ENCODE peak calls at places on chromosomes 2 and 18, in five cellular contexts. A is stomach, Q is H1, T is transverse colon, U is A549. J is an unnamed sample.

GRCh38 chr2:230874456-230874855 is 9.7 kb downstream of the ITM2C start:
- DNase-seq in U (no peak), A (peak; percentile 4), Q (no peak), T (no peak), J (peak; percentile 2)

GRCh38 chr18:21391074-21391673 is 149.1 kb downstream of the GREB1L start:
- DNase-seq in Q (no peak), A (no peak), T (no peak), U (peak; percentile 44), J (no peak)

GRCh38 chr2:180291552-180292421 is 284.7 kb upstream of the CWC22 start:
- DNase-seq in T (no peak), A (no peak), Q (no peak), U (peak; percentile 31), J (no peak)

GRCh38 chr2:145484443-145485086 is 964.6 kb upstream of the ZEB2 start:
- DNase-seq in A (no peak), Q (no peak), T (no peak), U (peak; percentile 68), J (no peak)

GRCh38 chr2:54407693-54408092 is 48.4 kb upstream of the SPTBN1 start:
- DNase-seq in A (no peak), Q (no peak), T (no peak), U (no peak), J (no peak)

GRCh38 chr18:73594749-73595148 is 552.9 kb downstream of the FBXO15 start:
- DNase-seq in T (no peak), Q (no peak), A (no peak), U (no peak), J (no peak)

GRCh38 chr18:54742654-54743053 is 85.6 kb upstream of the RAB27B start:
- DNase-seq in A (peak; percentile 40), Q (no peak), T (peak; percentile 21), U (peak; percentile 29), J (no peak)

GRCh38 chr2:232652505-232652851 is 19.1 kb downstream of the EFHD1 start:
- DNase-seq in U (no peak), Q (no peak), T (no peak), A (no peak), J (no peak)

GRCh38 chr2:134416637-134417036 is 162.8 kb downstream of the MGAT5 start:
- DNase-seq in T (no peak), U (no peak), A (no peak), Q (no peak), J (no peak)

GRCh38 chr2:134420256-134420655 is 166.4 kb downstream of the MGAT5 start:
- DNase-seq in Q (no peak), T (no peak), A (no peak), U (no peak), J (no peak)

GRCh38 chr2:134417968-134418557 is 164.2 kb downstream of the MGAT5 start:
- DNase-seq in T (no peak), U (no peak), A (no peak), Q (no peak), J (no peak)

GRCh38 chr2:134421556-134422328 is 167.9 kb downstream of the MGAT5 start:
- DNase-seq in Q (no peak), T (no peak), U (no peak), A (no peak), J (no peak)

DNA sequence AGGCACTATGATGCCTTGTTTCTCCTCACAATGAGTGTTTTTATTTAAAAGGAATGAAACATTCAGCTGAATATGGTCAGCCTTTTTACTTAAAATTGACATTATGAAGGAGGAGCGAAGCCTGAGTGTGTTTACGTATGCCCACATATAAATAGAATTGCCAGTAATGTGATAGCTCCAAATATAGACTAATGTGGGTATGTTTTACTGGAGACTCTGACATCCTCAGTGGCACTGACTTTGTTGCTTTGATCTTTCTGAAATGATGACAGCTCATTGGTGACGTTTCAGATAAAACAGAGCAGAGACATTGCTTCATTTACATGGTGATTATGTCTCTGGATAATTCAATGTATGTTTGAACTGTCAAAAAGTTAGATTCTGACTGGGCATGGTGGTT is 167.0 kb downstream of the MGAT5 start:
- DNase-seq in T (no peak), A (no peak), Q (no peak), U (no peak), J (no peak)
- TF ChIP-seq EP300 in T (no peak), A (no peak), Q (no peak), U (no peak), J (no peak)

GRCh38 chr2:113966832-113967231 is 76.9 kb downstream of the ACTR3 start:
- DNase-seq in A (no peak), U (peak; percentile 34), Q (no peak), T (no peak), J (no peak)
- TF ChIP-seq POLR2A in A (no peak), U (no peak), Q (no peak), T (no peak), J (no peak)

GRCh38 chr2:28683100-28683706 is 68.4 kb upstream of the PPP1CB start:
- DNase-seq in Q (no peak), A (peak; percentile 83), U (peak; percentile 52), T (peak; percentile 72), J (peak; percentile 87)
- TF ChIP-seq EP300 in Q (no peak), A (peak; percentile 7), U (no peak), T (no peak), J (no peak)

DNA sequence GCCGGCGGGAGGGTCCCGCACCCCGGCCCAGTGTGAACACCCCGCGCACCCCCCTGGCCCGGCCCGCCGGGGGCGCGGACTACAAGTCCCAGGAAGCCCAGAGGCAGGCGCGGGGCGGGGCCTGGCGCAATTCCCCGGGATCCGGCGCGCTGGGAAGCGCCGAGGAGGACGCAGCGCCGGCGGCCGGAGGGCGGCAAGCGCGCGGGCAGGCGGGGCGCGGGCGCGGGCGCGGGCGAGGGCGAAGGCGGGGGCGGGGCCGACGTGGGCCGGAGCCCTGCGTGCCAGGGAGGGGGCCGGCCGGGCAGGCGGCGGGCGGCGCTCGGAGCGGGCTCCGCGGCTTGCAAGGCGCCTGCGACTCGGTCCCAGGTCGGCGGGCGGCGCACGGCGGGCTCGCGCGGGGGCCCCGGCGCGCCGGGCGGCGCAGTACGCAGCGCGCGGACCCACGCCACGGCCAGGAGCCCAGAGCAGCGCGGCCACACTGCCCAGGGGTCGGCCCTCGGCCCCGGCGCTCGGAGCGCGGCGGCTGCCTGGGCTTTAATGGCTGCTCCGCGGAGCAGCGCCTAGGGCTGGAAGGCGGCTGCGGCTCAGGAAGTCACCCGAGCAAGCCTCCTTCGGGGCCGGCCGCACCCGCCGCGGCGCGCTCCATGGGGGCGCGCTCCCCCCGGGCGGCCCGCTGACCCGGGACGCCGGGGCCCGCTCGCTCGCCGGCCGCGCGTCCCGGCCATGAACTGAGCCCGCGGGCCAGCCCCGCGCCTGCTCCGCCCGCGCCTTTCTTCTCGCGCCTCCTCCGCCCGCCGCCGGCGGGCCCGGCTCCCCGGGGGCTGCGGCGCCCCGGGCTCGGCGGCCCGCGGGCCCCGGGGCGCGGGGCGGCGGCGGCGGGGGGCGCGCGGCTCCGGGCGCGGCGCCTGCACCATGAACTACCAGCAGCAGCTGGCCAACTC is at the start of gene AGAP1:
- DNase-seq in Q (peak; percentile 56), A (peak; percentile 93), U (peak; percentile 87), T (peak; percentile 91), J (peak; percentile 86)
- TF ChIP-seq POLR2A in Q (no peak), A (no peak), U (peak; percentile 64), T (no peak), J (peak; percentile 34)

GRCh38 chr2:109677815-109678580 is 63.8 kb downstream of the SOWAHC start:
- DNase-seq in A (no peak), Q (no peak), U (no peak), T (no peak), J (peak; percentile 30)
- TF ChIP-seq EP300 in A (no peak), Q (no peak), U (no peak), T (no peak), J (no peak)

GRCh38 chr2:177165731-177166711 is 46.6 kb upstream of the HNRNPA3 start:
- DNase-seq in U (peak; percentile 40), A (no peak), T (peak; percentile 22), Q (no peak), J (no peak)

GRCh38 chr2:177172034-177172880 is 40.3 kb upstream of the HNRNPA3 start:
- DNase-seq in T (no peak), A (no peak), U (peak; percentile 58), Q (no peak), J (no peak)

GRCh38 chr2:177171418-177171865 is 41.2 kb upstream of the HNRNPA3 start:
- DNase-seq in Q (no peak), U (no peak), T (no peak), A (peak; percentile 69), J (peak; percentile 46)

GRCh38 chr2:177174456-177174855 is 38.1 kb upstream of the HNRNPA3 start:
- DNase-seq in Q (no peak), U (no peak), T (no peak), A (no peak), J (no peak)

GRCh38 chr2:177169810-177170514 is 42.6 kb upstream of the HNRNPA3 start:
- DNase-seq in A (no peak), T (no peak), U (no peak), Q (no peak), J (peak; percentile 89)
- TF ChIP-seq POLR2A in A (no peak), T (no peak), U (no peak), Q (no peak), J (no peak)

DNA sequence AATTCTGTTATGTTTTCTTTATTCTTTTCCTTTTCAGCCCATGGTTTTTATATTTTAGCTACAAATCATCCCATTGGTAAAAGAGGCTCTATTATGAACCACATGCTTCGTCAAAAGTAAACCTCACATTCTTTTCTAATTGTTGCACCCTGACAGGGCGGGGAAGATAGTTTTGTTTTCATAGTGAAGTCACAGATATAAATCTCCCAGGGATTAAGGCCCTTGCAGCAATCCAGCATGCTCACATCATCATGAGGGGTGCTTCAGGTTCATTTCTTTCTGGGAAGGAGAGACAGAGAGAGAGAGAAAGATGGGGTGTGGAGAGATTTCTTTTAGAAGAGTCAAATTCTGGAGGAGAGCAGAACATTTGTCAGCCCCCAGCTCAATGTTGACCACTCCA is 124.5 kb upstream of the CDC42EP3 start:
- DNase-seq in A (no peak), Q (no peak), T (no peak), U (no peak), J (no peak)
- TF ChIP-seq EP300 in A (no peak), Q (no peak), T (no peak), U (no peak), J (no peak)

GRCh38 chr2:264493-265468 is at the start of gene ACP1:
- DNase-seq in Q (peak; percentile 98), U (peak; percentile 98), T (peak; percentile 98), A (peak; percentile 99), J (peak; percentile 99)
- TF ChIP-seq POLR2A in Q (peak; percentile 96), U (peak; percentile 96), T (peak; percentile 90), A (no peak), J (peak; percentile 85)

DNA sequence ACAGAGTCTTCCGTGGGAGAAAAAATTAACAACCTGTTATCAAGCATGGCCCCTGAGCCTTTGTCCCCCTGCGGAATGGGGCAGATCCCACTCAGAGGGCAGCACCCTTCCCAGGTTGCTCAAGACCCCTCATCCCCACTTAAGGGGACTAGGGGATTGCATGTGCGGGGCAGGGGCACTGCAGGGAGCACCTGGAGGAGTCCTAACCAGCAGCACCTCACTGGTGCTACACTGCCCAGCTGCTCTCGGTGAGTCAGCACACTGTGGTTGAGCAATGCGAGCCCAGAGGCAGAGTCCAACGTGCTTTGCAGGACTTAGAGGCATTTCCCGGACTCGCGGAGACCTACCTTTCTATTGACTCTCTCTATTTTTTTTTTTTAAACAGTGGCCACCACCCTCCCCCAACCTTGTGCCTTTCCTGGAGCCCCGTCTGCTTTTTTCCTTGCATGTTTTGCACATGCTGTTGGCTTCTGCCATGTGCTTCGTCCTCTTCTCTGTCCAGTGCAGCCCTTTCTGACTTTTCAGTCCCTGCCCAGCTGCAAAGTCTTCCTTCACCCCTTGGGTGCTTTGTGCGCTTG is 74.0 kb downstream of the IL1R2 start:
- DNase-seq in T (no peak), A (peak; percentile 57), Q (no peak), U (peak; percentile 95), J (peak; percentile 80)
- TF ChIP-seq EP300 in T (no peak), A (no peak), Q (no peak), U (peak; percentile 82), J (no peak)

J was measured in upper lobe of left lung.